ENCODE peak calls at places on chromosome 19, in seven cellular contexts. One of them, this sample, is unnamed.
A peak's percentile ranks its signal among the peaks of the same experiment; 100 is the strongest.

GRCh38 chr19:343941-344624 is 513 bp downstream of the MIER2 start:
- DNase-seq in ascending aorta: no peak
- DNase-seq in foreskin fibroblast: peak; percentile 45
- DNase-seq in Caco-2: no peak
- DNase-seq in fibroblast of pulmonary artery: peak; percentile 29
- DNase-seq in OCI-LY7: peak; percentile 37
- DNase-seq in A549: no peak
- DNase-seq in this sample: no peak

GRCh38 chr19:24159707-24160106 is 72.7 kb downstream of the ZNF254 start:
- DNase-seq in ascending aorta: no peak
- DNase-seq in foreskin fibroblast: peak; percentile 1
- DNase-seq in Caco-2: no peak
- DNase-seq in fibroblast of pulmonary artery: peak; percentile 24
- DNase-seq in OCI-LY7: peak; percentile 19
- DNase-seq in A549: peak; percentile 35
- DNase-seq in this sample: no peak

GRCh38 chr19:31349160-31349881 is at the start of gene TSHZ3:
- DNase-seq in ascending aorta: peak; percentile 85
- DNase-seq in foreskin fibroblast: peak; percentile 91
- DNase-seq in Caco-2: no peak
- DNase-seq in fibroblast of pulmonary artery: peak; percentile 92
- DNase-seq in OCI-LY7: no peak
- DNase-seq in A549: peak; percentile 78
- DNase-seq in this sample: peak; percentile 48

GRCh38 chr19:55255618-55256423 is 3.0 kb downstream of the PPP6R1 start:
- DNase-seq in ascending aorta: no peak
- DNase-seq in foreskin fibroblast: peak; percentile 48
- DNase-seq in Caco-2: no peak
- DNase-seq in fibroblast of pulmonary artery: peak; percentile 26
- DNase-seq in OCI-LY7: peak; percentile 73
- DNase-seq in A549: peak; percentile 58
- DNase-seq in this sample: no peak

GRCh38 chr19:19259741-19260140 is 13.4 kb downstream of the TM6SF2 start:
- DNase-seq in ascending aorta: no peak
- DNase-seq in foreskin fibroblast: peak; percentile 24
- DNase-seq in Caco-2: no peak
- DNase-seq in fibroblast of pulmonary artery: peak; percentile 26
- DNase-seq in OCI-LY7: peak; percentile 57
- DNase-seq in A549: peak; percentile 71
- DNase-seq in this sample: no peak

GRCh38 chr19:1223018-1223855 is 14.6 kb downstream of the CBARP start:
- DNase-seq in ascending aorta: no peak
- DNase-seq in foreskin fibroblast: peak; percentile 62
- DNase-seq in Caco-2: no peak
- DNase-seq in fibroblast of pulmonary artery: peak; percentile 55
- DNase-seq in OCI-LY7: peak; percentile 67
- DNase-seq in A549: peak; percentile 61
- DNase-seq in this sample: no peak

GRCh38 chr19:55479451-55480230 is 3.2 kb downstream of the ZNF628 start:
- DNase-seq in ascending aorta: no peak
- DNase-seq in foreskin fibroblast: no peak
- DNase-seq in Caco-2: no peak
- DNase-seq in fibroblast of pulmonary artery: no peak
- DNase-seq in OCI-LY7: no peak
- DNase-seq in A549: no peak
- DNase-seq in this sample: no peak

GRCh38 chr19:40253611-40254092 is 27.2 kb upstream of the CCNP start:
- DNase-seq in ascending aorta: no peak
- DNase-seq in foreskin fibroblast: no peak
- DNase-seq in Caco-2: no peak
- DNase-seq in fibroblast of pulmonary artery: no peak
- DNase-seq in OCI-LY7: no peak
- DNase-seq in A549: no peak
- DNase-seq in this sample: no peak

GRCh38 chr19:8242212-8242821 is 33.1 kb downstream of the CERS4 start:
- DNase-seq in ascending aorta: no peak
- DNase-seq in foreskin fibroblast: no peak
- DNase-seq in Caco-2: no peak
- DNase-seq in fibroblast of pulmonary artery: no peak
- DNase-seq in OCI-LY7: no peak
- DNase-seq in A549: no peak
- DNase-seq in this sample: no peak

GRCh38 chr19:58035863-58036262 is 2.0 kb downstream of the ZSCAN1 start:
- DNase-seq in ascending aorta: no peak
- DNase-seq in foreskin fibroblast: no peak
- DNase-seq in Caco-2: no peak
- DNase-seq in fibroblast of pulmonary artery: no peak
- DNase-seq in OCI-LY7: no peak
- DNase-seq in A549: no peak
- DNase-seq in this sample: no peak

GRCh38 chr19:1656988-1657536 is 4.6 kb upstream of the TCF3 start:
- DNase-seq in ascending aorta: no peak
- DNase-seq in foreskin fibroblast: no peak
- DNase-seq in Caco-2: no peak
- DNase-seq in fibroblast of pulmonary artery: no peak
- DNase-seq in OCI-LY7: no peak
- DNase-seq in A549: no peak
- DNase-seq in this sample: no peak

GRCh38 chr19:3613765-3614661 is 7.3 kb upstream of the TBXA2R start:
- DNase-seq in ascending aorta: no peak
- DNase-seq in foreskin fibroblast: no peak
- DNase-seq in Caco-2: no peak
- DNase-seq in fibroblast of pulmonary artery: no peak
- DNase-seq in OCI-LY7: no peak
- DNase-seq in A549: no peak
- DNase-seq in this sample: no peak

GRCh38 chr19:35718345-35719041 is 690 bp downstream of the KMT2B start:
- DNase-seq in ascending aorta: peak; percentile 77
- DNase-seq in foreskin fibroblast: peak; percentile 55
- DNase-seq in Caco-2: no peak
- DNase-seq in fibroblast of pulmonary artery: peak; percentile 8
- DNase-seq in OCI-LY7: peak; percentile 59
- DNase-seq in A549: peak; percentile 40
- DNase-seq in this sample: no peak

GRCh38 chr19:2089727-2090053 is 6.4 kb downstream of the MOB3A start:
- DNase-seq in ascending aorta: no peak
- DNase-seq in foreskin fibroblast: no peak
- DNase-seq in Caco-2: no peak
- DNase-seq in fibroblast of pulmonary artery: no peak
- DNase-seq in OCI-LY7: no peak
- DNase-seq in A549: no peak
- DNase-seq in this sample: no peak

GRCh38 chr19:40139533-40140287 is 49.0 kb upstream of the ZNF780A start:
- DNase-seq in ascending aorta: no peak
- DNase-seq in foreskin fibroblast: peak; percentile 72
- DNase-seq in Caco-2: no peak
- DNase-seq in fibroblast of pulmonary artery: peak; percentile 76
- DNase-seq in OCI-LY7: peak; percentile 70
- DNase-seq in A549: peak; percentile 77
- DNase-seq in this sample: no peak

GRCh38 chr19:18044825-18045304 is 36.9 kb downstream of the ARRDC2 start:
- DNase-seq in ascending aorta: peak; percentile 85
- DNase-seq in foreskin fibroblast: peak; percentile 79
- DNase-seq in Caco-2: peak; percentile 43
- DNase-seq in fibroblast of pulmonary artery: peak; percentile 66
- DNase-seq in OCI-LY7: peak; percentile 96
- DNase-seq in A549: peak; percentile 27
- DNase-seq in this sample: peak; percentile 83

GRCh38 chr19:30651066-30651465 is 278.9 kb downstream of the ZNF536 start:
- DNase-seq in ascending aorta: peak; percentile 30
- DNase-seq in foreskin fibroblast: no peak
- DNase-seq in Caco-2: no peak
- DNase-seq in fibroblast of pulmonary artery: no peak
- DNase-seq in OCI-LY7: no peak
- DNase-seq in A549: no peak
- DNase-seq in this sample: no peak

GRCh38 chr19:15810335-15810734 is 5.1 kb downstream of the OR10H1 start:
- DNase-seq in ascending aorta: no peak
- DNase-seq in foreskin fibroblast: no peak
- DNase-seq in Caco-2: no peak
- DNase-seq in fibroblast of pulmonary artery: no peak
- DNase-seq in OCI-LY7: peak; percentile 54
- DNase-seq in A549: peak; percentile 38
- DNase-seq in this sample: no peak
- TF ChIP-seq CTCF in ascending aorta: no peak
- TF ChIP-seq CTCF in foreskin fibroblast: no peak
- TF ChIP-seq CTCF in Caco-2: peak; percentile 66
- TF ChIP-seq CTCF in fibroblast of pulmonary artery: no peak
- TF ChIP-seq CTCF in OCI-LY7: peak; percentile 74
- TF ChIP-seq CTCF in A549: peak; percentile 33
- TF ChIP-seq CTCF in this sample: no peak

GRCh38 chr19:33406521-33407139 is 33.1 kb downstream of the CEBPG start:
- DNase-seq in ascending aorta: peak; percentile 81
- DNase-seq in foreskin fibroblast: peak; percentile 77
- DNase-seq in Caco-2: peak; percentile 82
- DNase-seq in fibroblast of pulmonary artery: peak; percentile 64
- DNase-seq in OCI-LY7: peak; percentile 56
- DNase-seq in A549: peak; percentile 76
- DNase-seq in this sample: no peak

GRCh38 chr19:33407716-33408115 is 34.2 kb downstream of the CEBPG start:
- DNase-seq in ascending aorta: no peak
- DNase-seq in foreskin fibroblast: no peak
- DNase-seq in Caco-2: no peak
- DNase-seq in fibroblast of pulmonary artery: no peak
- DNase-seq in OCI-LY7: no peak
- DNase-seq in A549: no peak
- DNase-seq in this sample: no peak

GRCh38 chr19:33408116-33408515 is 34.6 kb downstream of the CEBPG start:
- DNase-seq in ascending aorta: no peak
- DNase-seq in foreskin fibroblast: no peak
- DNase-seq in Caco-2: no peak
- DNase-seq in fibroblast of pulmonary artery: no peak
- DNase-seq in OCI-LY7: no peak
- DNase-seq in A549: no peak
- DNase-seq in this sample: no peak

GRCh38 chr19:33405491-33406461 is 32.3 kb downstream of the CEBPG start:
- DNase-seq in ascending aorta: no peak
- DNase-seq in foreskin fibroblast: no peak
- DNase-seq in Caco-2: peak; percentile 31
- DNase-seq in fibroblast of pulmonary artery: no peak
- DNase-seq in OCI-LY7: no peak
- DNase-seq in A549: no peak
- DNase-seq in this sample: no peak

DNA sequence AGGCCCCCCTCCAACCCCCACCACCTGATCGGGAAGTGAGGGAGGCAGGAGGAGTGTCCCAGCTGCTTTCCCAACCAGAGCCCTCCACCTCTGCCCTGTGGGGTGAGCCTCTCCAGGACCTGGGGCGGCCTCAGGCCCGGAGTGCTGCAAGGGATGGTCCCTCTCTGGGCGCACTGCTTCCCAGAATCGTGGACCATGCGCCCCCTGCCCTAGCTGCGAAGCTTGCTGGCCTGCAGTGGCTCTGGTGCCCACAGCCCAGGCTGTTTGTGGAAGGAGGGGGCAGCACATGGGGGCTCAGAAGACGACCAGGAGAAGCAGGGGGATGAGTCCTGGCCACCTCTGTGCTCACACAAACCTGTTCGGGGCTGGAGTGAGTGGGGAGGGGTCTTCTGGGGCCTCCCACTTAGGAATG is 33.6 kb downstream of the CEBPG start:
- DNase-seq in ascending aorta: no peak
- DNase-seq in foreskin fibroblast: no peak
- DNase-seq in Caco-2: no peak
- DNase-seq in fibroblast of pulmonary artery: no peak
- DNase-seq in OCI-LY7: no peak
- DNase-seq in A549: no peak
- DNase-seq in this sample: no peak
- TF ChIP-seq CTCF in ascending aorta: no peak
- TF ChIP-seq CTCF in foreskin fibroblast: peak; percentile 0
- TF ChIP-seq CTCF in Caco-2: no peak
- TF ChIP-seq CTCF in fibroblast of pulmonary artery: no peak
- TF ChIP-seq CTCF in OCI-LY7: no peak
- TF ChIP-seq CTCF in A549: peak; percentile 2
- TF ChIP-seq CTCF in this sample: no peak

GRCh38 chr19:44277331-44277730 is 17.6 kb downstream of the ZNF233 start:
- DNase-seq in ascending aorta: no peak
- DNase-seq in foreskin fibroblast: no peak
- DNase-seq in Caco-2: no peak
- DNase-seq in fibroblast of pulmonary artery: no peak
- DNase-seq in OCI-LY7: no peak
- DNase-seq in A549: no peak
- DNase-seq in this sample: no peak

GRCh38 chr19:44280916-44281315 is 21.2 kb downstream of the ZNF233 start:
- DNase-seq in ascending aorta: no peak
- DNase-seq in foreskin fibroblast: no peak
- DNase-seq in Caco-2: no peak
- DNase-seq in fibroblast of pulmonary artery: no peak
- DNase-seq in OCI-LY7: no peak
- DNase-seq in A549: no peak
- DNase-seq in this sample: no peak

GRCh38 chr19:44278181-44278690 is 18.6 kb downstream of the ZNF233 start:
- DNase-seq in ascending aorta: no peak
- DNase-seq in foreskin fibroblast: peak; percentile 54
- DNase-seq in Caco-2: no peak
- DNase-seq in fibroblast of pulmonary artery: peak; percentile 13
- DNase-seq in OCI-LY7: no peak
- DNase-seq in A549: no peak
- DNase-seq in this sample: no peak

GRCh38 chr19:44284968-44285367 is 19.9 kb downstream of the ZNF235 start:
- DNase-seq in ascending aorta: no peak
- DNase-seq in foreskin fibroblast: no peak
- DNase-seq in Caco-2: no peak
- DNase-seq in fibroblast of pulmonary artery: no peak
- DNase-seq in OCI-LY7: no peak
- DNase-seq in A549: no peak
- DNase-seq in this sample: no peak

DNA sequence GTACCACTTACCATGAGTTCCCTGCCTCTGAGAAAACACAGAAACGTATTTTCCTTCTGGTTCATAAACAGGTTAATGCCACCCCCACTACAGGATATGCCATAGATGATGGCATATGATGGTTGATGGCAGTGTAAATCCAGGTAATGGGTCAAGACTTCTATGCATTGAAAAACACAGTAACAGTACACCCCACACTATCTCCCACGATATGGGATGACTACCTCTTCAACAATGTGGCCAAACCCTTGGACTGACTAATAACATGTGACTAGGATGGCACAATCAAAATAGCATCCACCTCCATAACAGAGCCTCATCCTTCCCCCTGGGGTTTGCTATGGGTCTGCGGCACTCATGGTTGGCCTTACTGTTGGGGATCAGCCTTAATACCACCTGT is 22.0 kb downstream of the ZNF235 start:
- DNase-seq in ascending aorta: no peak
- DNase-seq in foreskin fibroblast: peak; percentile 47
- DNase-seq in Caco-2: no peak
- DNase-seq in fibroblast of pulmonary artery: no peak
- DNase-seq in OCI-LY7: no peak
- DNase-seq in A549: no peak
- DNase-seq in this sample: no peak
- TF ChIP-seq CTCF in ascending aorta: no peak
- TF ChIP-seq CTCF in foreskin fibroblast: no peak
- TF ChIP-seq CTCF in Caco-2: no peak
- TF ChIP-seq CTCF in fibroblast of pulmonary artery: no peak
- TF ChIP-seq CTCF in OCI-LY7: no peak
- TF ChIP-seq CTCF in A549: no peak
- TF ChIP-seq CTCF in this sample: no peak

DNA sequence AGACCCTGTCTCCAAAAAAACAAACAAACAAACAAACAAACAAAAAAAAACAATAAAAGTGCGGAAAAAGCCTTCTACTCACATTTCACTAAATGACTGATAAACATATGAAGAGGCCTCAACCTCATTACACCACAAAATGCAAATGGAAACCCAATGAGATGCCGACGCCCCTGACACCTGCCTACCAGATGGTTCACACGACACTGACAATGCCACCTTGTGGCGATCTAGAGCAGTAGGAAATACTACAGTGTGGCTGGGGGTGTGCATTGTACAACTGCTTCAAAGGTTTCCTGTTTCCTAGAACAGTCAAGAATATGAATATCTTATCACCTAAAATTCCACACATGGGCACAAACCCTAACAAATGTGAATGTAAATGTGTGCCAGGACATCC is 14.0 kb downstream of the SCGB2B2 start:
- DNase-seq in ascending aorta: no peak
- DNase-seq in foreskin fibroblast: peak; percentile 8
- DNase-seq in Caco-2: no peak
- DNase-seq in fibroblast of pulmonary artery: peak; percentile 6
- DNase-seq in OCI-LY7: peak; percentile 74
- DNase-seq in A549: peak; percentile 70
- DNase-seq in this sample: no peak
- TF ChIP-seq CTCF in ascending aorta: no peak
- TF ChIP-seq CTCF in foreskin fibroblast: peak; percentile 43
- TF ChIP-seq CTCF in Caco-2: peak; percentile 24
- TF ChIP-seq CTCF in fibroblast of pulmonary artery: peak; percentile 41
- TF ChIP-seq CTCF in OCI-LY7: peak; percentile 81
- TF ChIP-seq CTCF in A549: peak; percentile 24
- TF ChIP-seq CTCF in this sample: peak; percentile 40